ENCODE peak calls at places on chromosomes 5 and 9, in six cellular contexts. One of them, this sample, is unnamed. For H3K4me1, the result is how much of the 10 kb centered on the place peaks cover.

GRCh38 chr9:108889649-108890067 is 27.6 kb downstream of the ACTL7A start:
- DNase-seq in upper lobe of left lung: no peak
- DNase-seq in uterus: no peak
- DNase-seq in A549: no peak
- DNase-seq in adipocyte: peak
- DNase-seq in upper lobe of right lung: no peak
- DNase-seq in this sample: no peak

GRCh38 chr5:147855774-147856069 is 22.8 kb upstream of the SCGB3A2 start:
- DNase-seq in upper lobe of left lung: no peak
- DNase-seq in uterus: no peak
- DNase-seq in A549: no peak
- DNase-seq in adipocyte: peak
- DNase-seq in upper lobe of right lung: no peak
- DNase-seq in this sample: no peak

GRCh38 chr9:111598730-111599091 is 736 bp downstream of the PTGR1 start:
- DNase-seq in upper lobe of left lung: no peak
- DNase-seq in uterus: peak
- DNase-seq in A549: no peak
- DNase-seq in adipocyte: peak
- DNase-seq in upper lobe of right lung: peak
- DNase-seq in this sample: peak

GRCh38 chr5:133977858-133978257 is 9.4 kb upstream of the C5orf15 start:
- DNase-seq in upper lobe of left lung: no peak
- DNase-seq in uterus: no peak
- DNase-seq in A549: no peak
- DNase-seq in adipocyte: peak
- DNase-seq in upper lobe of right lung: no peak
- DNase-seq in this sample: no peak

GRCh38 chr5:129749101-129749500 is 1.2 kb downstream of the MINAR2 start:
- DNase-seq in upper lobe of left lung: no peak
- DNase-seq in uterus: no peak
- DNase-seq in A549: no peak
- DNase-seq in adipocyte: no peak
- DNase-seq in upper lobe of right lung: no peak
- DNase-seq in this sample: no peak

GRCh38 chr9:37787059-37787458 is 2.2 kb upstream of the EXOSC3 start:
- DNase-seq in upper lobe of left lung: peak
- DNase-seq in uterus: no peak
- DNase-seq in A549: no peak
- DNase-seq in adipocyte: no peak
- DNase-seq in upper lobe of right lung: no peak
- DNase-seq in this sample: no peak

GRCh38 chr9:123376218-123377071 is 20.4 kb downstream of the CRB2 start:
- DNase-seq in upper lobe of left lung: peak
- DNase-seq in uterus: no peak
- DNase-seq in A549: no peak
- DNase-seq in adipocyte: no peak
- DNase-seq in upper lobe of right lung: no peak
- DNase-seq in this sample: no peak

GRCh38 chr5:154541553-154541952 is 63.5 kb upstream of the HAND1 start:
- DNase-seq in upper lobe of left lung: no peak
- DNase-seq in uterus: no peak
- DNase-seq in A549: no peak
- DNase-seq in adipocyte: no peak
- DNase-seq in upper lobe of right lung: no peak
- DNase-seq in this sample: no peak

GRCh38 chr5:149060325-149060724 is 2.5 kb downstream of the SH3TC2 start:
- DNase-seq in upper lobe of left lung: no peak
- DNase-seq in uterus: no peak
- DNase-seq in A549: no peak
- DNase-seq in adipocyte: peak
- DNase-seq in upper lobe of right lung: no peak
- DNase-seq in this sample: no peak

GRCh38 chr5:76358-77169 is 15.4 kb upstream of the PLEKHG4B start:
- DNase-seq in upper lobe of left lung: no peak
- DNase-seq in uterus: no peak
- DNase-seq in A549: no peak
- DNase-seq in adipocyte: no peak
- DNase-seq in upper lobe of right lung: no peak
- DNase-seq in this sample: no peak

GRCh38 chr5:85049020-85049419 is 664.3 kb upstream of the EDIL3 start:
- DNase-seq in upper lobe of left lung: no peak
- DNase-seq in uterus: no peak
- DNase-seq in A549: no peak
- DNase-seq in adipocyte: peak
- DNase-seq in upper lobe of right lung: no peak
- DNase-seq in this sample: no peak

GRCh38 chr5:35938518-35939227 is at the start of gene CAPSL:
- DNase-seq in upper lobe of left lung: no peak
- DNase-seq in uterus: peak
- DNase-seq in A549: no peak
- DNase-seq in adipocyte: peak
- DNase-seq in upper lobe of right lung: no peak
- DNase-seq in this sample: no peak

GRCh38 chr5:88923623-88924619 is 40.9 kb upstream of the MEF2C start:
- DNase-seq in upper lobe of left lung: no peak
- DNase-seq in uterus: no peak
- DNase-seq in A549: no peak
- DNase-seq in adipocyte: no peak
- DNase-seq in upper lobe of right lung: no peak
- DNase-seq in this sample: no peak

GRCh38 chr9:75185585-75186170 is 97.4 kb downstream of the OSTF1 start:
- DNase-seq in upper lobe of left lung: no peak
- DNase-seq in uterus: no peak
- DNase-seq in A549: peak
- DNase-seq in adipocyte: peak
- DNase-seq in upper lobe of right lung: no peak
- DNase-seq in this sample: no peak

GRCh38 chr5:110651507-110651906 is 75.0 kb downstream of the TMEM232 start:
- DNase-seq in upper lobe of left lung: no peak
- DNase-seq in uterus: no peak
- DNase-seq in A549: no peak
- DNase-seq in adipocyte: peak
- DNase-seq in upper lobe of right lung: no peak
- DNase-seq in this sample: no peak

GRCh38 chr5:176837707-176838115 is 27.4 kb downstream of the UNC5A start:
- DNase-seq in upper lobe of left lung: peak
- DNase-seq in uterus: peak
- DNase-seq in A549: peak
- DNase-seq in adipocyte: peak
- DNase-seq in upper lobe of right lung: peak
- DNase-seq in this sample: peak

GRCh38 chr9:113712053-113712452 is 164.1 kb upstream of the ZNF618 start:
- DNase-seq in upper lobe of left lung: no peak
- DNase-seq in uterus: no peak
- DNase-seq in A549: no peak
- DNase-seq in adipocyte: peak
- DNase-seq in upper lobe of right lung: no peak
- DNase-seq in this sample: no peak

GRCh38 chr5:153619706-153620105 is 129.2 kb downstream of the GRIA1 start:
- DNase-seq in upper lobe of left lung: no peak
- DNase-seq in uterus: no peak
- DNase-seq in A549: no peak
- DNase-seq in adipocyte: peak
- DNase-seq in upper lobe of right lung: no peak
- DNase-seq in this sample: no peak

GRCh38 chr9:124008855-124009834 is 2.4 kb upstream of the LHX2 start:
- DNase-seq in upper lobe of left lung: peak
- DNase-seq in uterus: no peak
- DNase-seq in A549: no peak
- DNase-seq in adipocyte: no peak
- DNase-seq in upper lobe of right lung: peak
- DNase-seq in this sample: no peak

GRCh38 chr5:98104454-98105188 is 668.8 kb upstream of the RGMB start:
- DNase-seq in upper lobe of left lung: no peak
- DNase-seq in uterus: no peak
- DNase-seq in A549: no peak
- DNase-seq in adipocyte: no peak
- DNase-seq in upper lobe of right lung: no peak
- DNase-seq in this sample: no peak

GRCh38 chr9:114664181-114664580 is 6.6 kb upstream of the TEX53 start:
- DNase-seq in upper lobe of left lung: no peak
- DNase-seq in uterus: no peak
- DNase-seq in A549: no peak
- DNase-seq in adipocyte: no peak
- DNase-seq in upper lobe of right lung: no peak
- DNase-seq in this sample: no peak

GRCh38 chr9:81611664-81612063 is 77.7 kb downstream of the TLE1 start:
- DNase-seq in upper lobe of left lung: peak
- DNase-seq in uterus: no peak
- DNase-seq in A549: no peak
- DNase-seq in adipocyte: no peak
- DNase-seq in upper lobe of right lung: no peak
- DNase-seq in this sample: no peak

GRCh38 chr9:81610739-81611107 is 78.6 kb downstream of the TLE1 start:
- DNase-seq in upper lobe of left lung: no peak
- DNase-seq in uterus: no peak
- DNase-seq in A549: no peak
- DNase-seq in adipocyte: no peak
- DNase-seq in upper lobe of right lung: no peak
- DNase-seq in this sample: no peak

GRCh38 chr9:81613002-81613750 is 76.2 kb downstream of the TLE1 start:
- DNase-seq in upper lobe of left lung: peak
- DNase-seq in uterus: peak
- DNase-seq in A549: no peak
- DNase-seq in adipocyte: peak
- DNase-seq in upper lobe of right lung: no peak
- DNase-seq in this sample: peak

GRCh38 chr9:81616141-81616540 is 73.2 kb downstream of the TLE1 start:
- DNase-seq in upper lobe of left lung: no peak
- DNase-seq in uterus: no peak
- DNase-seq in A549: no peak
- DNase-seq in adipocyte: no peak
- DNase-seq in upper lobe of right lung: no peak
- DNase-seq in this sample: no peak

DNA sequence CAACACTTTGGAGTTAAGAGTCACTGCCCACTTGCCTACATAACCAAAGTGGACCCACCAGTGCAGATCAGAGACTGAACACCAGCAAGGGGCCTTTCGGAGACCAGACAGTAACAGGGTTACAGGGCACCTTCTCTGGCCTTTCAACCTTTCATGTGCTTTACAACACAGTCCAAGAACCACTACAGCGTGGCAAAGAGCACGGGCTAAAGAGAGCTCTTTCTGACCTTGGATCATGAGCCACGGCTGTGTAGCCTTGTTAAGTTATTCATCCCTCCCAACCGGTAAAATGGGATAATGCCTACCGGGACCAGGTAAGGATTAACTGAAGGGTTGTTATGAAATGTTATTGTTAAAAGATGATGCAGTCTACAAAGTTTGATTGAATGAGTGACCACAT is 75.0 kb downstream of the TLE1 start:
- DNase-seq in upper lobe of left lung: no peak
- DNase-seq in uterus: no peak
- DNase-seq in A549: no peak
- DNase-seq in adipocyte: no peak
- DNase-seq in upper lobe of right lung: no peak
- DNase-seq in this sample: no peak
- H3K4me1 ChIP-seq in upper lobe of left lung: under half
- H3K4me1 ChIP-seq in uterus: under half
- H3K4me1 ChIP-seq in A549: under half
- H3K4me1 ChIP-seq in adipocyte: under half
- H3K4me1 ChIP-seq in upper lobe of right lung: under half
- H3K4me1 ChIP-seq in this sample: under half

DNA sequence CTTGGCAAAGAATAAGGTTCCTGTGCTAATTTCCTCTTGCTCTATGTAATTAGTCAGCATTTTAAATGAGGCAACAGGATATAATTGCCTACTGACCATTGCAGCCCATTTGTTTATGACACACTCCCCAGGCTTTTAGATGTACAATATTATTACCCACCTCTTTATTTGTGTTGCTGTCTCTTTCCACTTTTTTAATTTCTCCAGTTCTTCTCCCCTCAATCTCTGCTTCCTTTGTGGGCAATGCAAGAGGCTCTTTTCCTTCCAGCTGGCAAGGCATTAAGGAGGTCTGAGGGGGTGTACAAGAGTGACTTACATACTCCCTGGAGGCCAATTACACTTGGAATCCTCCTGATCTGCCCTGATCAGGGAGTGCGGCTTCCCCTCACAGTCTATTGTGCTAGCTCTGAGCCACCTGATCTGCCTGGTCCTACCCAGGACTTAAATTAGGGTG is 418.8 kb downstream of the NR2F1-AS1 start:
- DNase-seq in upper lobe of left lung: no peak
- DNase-seq in uterus: no peak
- DNase-seq in A549: no peak
- DNase-seq in adipocyte: peak
- DNase-seq in upper lobe of right lung: no peak
- DNase-seq in this sample: no peak
- H3K4me1 ChIP-seq in upper lobe of left lung: under half
- H3K4me1 ChIP-seq in uterus: under half
- H3K4me1 ChIP-seq in A549: under half
- H3K4me1 ChIP-seq in adipocyte: under half
- H3K4me1 ChIP-seq in upper lobe of right lung: under half
- H3K4me1 ChIP-seq in this sample: under half

GRCh38 chr9:99121604-99122003 is 16.7 kb downstream of the TGFBR1 start:
- DNase-seq in upper lobe of left lung: no peak
- DNase-seq in uterus: no peak
- DNase-seq in A549: no peak
- DNase-seq in adipocyte: no peak
- DNase-seq in upper lobe of right lung: no peak
- DNase-seq in this sample: no peak
- H3K4me1 ChIP-seq in upper lobe of left lung: under half
- H3K4me1 ChIP-seq in uterus: under half
- H3K4me1 ChIP-seq in A549: under half
- H3K4me1 ChIP-seq in adipocyte: under half
- H3K4me1 ChIP-seq in upper lobe of right lung: under half
- H3K4me1 ChIP-seq in this sample: under half

GRCh38 chr9:684950-685340 is 156.6 kb upstream of the DMRT1 start:
- DNase-seq in upper lobe of left lung: no peak
- DNase-seq in uterus: no peak
- DNase-seq in A549: no peak
- DNase-seq in adipocyte: peak
- DNase-seq in upper lobe of right lung: no peak
- DNase-seq in this sample: no peak

GRCh38 chr9:690517-691111 is 150.9 kb upstream of the DMRT1 start:
- DNase-seq in upper lobe of left lung: no peak
- DNase-seq in uterus: no peak
- DNase-seq in A549: no peak
- DNase-seq in adipocyte: no peak
- DNase-seq in upper lobe of right lung: no peak
- DNase-seq in this sample: no peak

GRCh38 chr9:687034-687785 is 154.3 kb upstream of the DMRT1 start:
- DNase-seq in upper lobe of left lung: no peak
- DNase-seq in uterus: no peak
- DNase-seq in A549: no peak
- DNase-seq in adipocyte: no peak
- DNase-seq in upper lobe of right lung: no peak
- DNase-seq in this sample: no peak

GRCh38 chr9:686381-686813 is 155.1 kb upstream of the DMRT1 start:
- DNase-seq in upper lobe of left lung: no peak
- DNase-seq in uterus: no peak
- DNase-seq in A549: no peak
- DNase-seq in adipocyte: peak
- DNase-seq in upper lobe of right lung: no peak
- DNase-seq in this sample: peak

DNA sequence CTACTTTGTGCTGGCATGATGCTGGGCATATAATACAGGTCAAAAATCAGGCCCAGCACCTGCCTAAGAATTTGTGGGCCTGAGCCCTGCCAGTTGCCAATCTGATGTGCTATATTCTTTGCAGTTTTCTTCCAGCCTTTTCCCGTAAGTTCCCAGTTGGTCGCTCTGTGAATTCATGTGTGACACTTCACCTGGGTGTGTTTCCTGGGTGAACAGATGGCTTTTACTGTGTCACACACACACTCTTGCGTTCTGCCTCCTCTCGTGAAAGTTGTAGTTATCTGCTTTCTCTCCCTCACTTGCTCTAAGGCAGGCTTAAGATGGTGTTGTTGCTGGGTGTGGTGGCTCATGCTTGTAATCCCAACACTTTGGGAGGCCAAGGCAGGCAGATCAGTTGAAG is 153.5 kb upstream of the DMRT1 start:
- DNase-seq in upper lobe of left lung: no peak
- DNase-seq in uterus: no peak
- DNase-seq in A549: no peak
- DNase-seq in adipocyte: no peak
- DNase-seq in upper lobe of right lung: no peak
- DNase-seq in this sample: no peak
- H3K4me1 ChIP-seq in upper lobe of left lung: under half
- H3K4me1 ChIP-seq in uterus: under half
- H3K4me1 ChIP-seq in A549: under half
- H3K4me1 ChIP-seq in adipocyte: half or more
- H3K4me1 ChIP-seq in upper lobe of right lung: under half
- H3K4me1 ChIP-seq in this sample: half or more

This sample was measured in thoracic aorta.